ENCODE peak calls at places on chromosomes 5 and 9, in nine cellular contexts. C is activated gamma-delta T cell treated with Interleukin-2 at 50 U/mL for 16 hours; U is T-helper 2 cell; T is GM19239; F is stimulated activated naive CD4-positive, alpha-beta T cell; W is AG09319; D is D341Med; X is left cardiac atrium; H is osteocyte. N is an unnamed sample.

GRCh38 chr5:55044093-55044492 is 20.0 kb downstream of the GZMK start:
- DNase-seq in C (no peak), U (no peak), T (no peak), F (no peak), W (no peak), D (no peak), X (no peak), H (no peak), N (no peak)

GRCh38 chr9:88741335-88741734 is 206.4 kb downstream of the NXNL2 start:
- DNase-seq in C (no peak), U (no peak), T (no peak), F (no peak), W (no peak), D (no peak), X (no peak), H (no peak), N (no peak)

GRCh38 chr9:113246928-113247327 is 25.6 kb downstream of the SLC31A1 start:
- DNase-seq in C (no peak), U (no peak), T (no peak), F (no peak), W (no peak), D (no peak), X (no peak), H (no peak), N (no peak)

GRCh38 chr5:167770461-167770860 is 521.0 kb upstream of the WWC1 start:
- DNase-seq in C (no peak), U (no peak), T (no peak), F (no peak), W (peak; percentile 71), D (no peak), X (no peak), H (no peak), N (no peak)

GRCh38 chr9:137968235-137968634 is 90.7 kb downstream of the CACNA1B start:
- DNase-seq in C (no peak), U (no peak), T (no peak), F (no peak), W (no peak), D (no peak), X (no peak), H (peak; percentile 73), N (no peak)

GRCh38 chr5:179766021-179766725 is 27.6 kb upstream of the LTC4S start:
- DNase-seq in C (no peak), U (no peak), T (no peak), F (no peak), W (no peak), D (no peak), X (no peak), H (no peak), N (no peak)

GRCh38 chr5:174526177-174526576 is 198.2 kb upstream of the MSX2 start:
- DNase-seq in C (no peak), U (no peak), T (no peak), F (no peak), W (no peak), D (no peak), X (no peak), H (no peak), N (no peak)

GRCh38 chr5:167156446-167156845 is 1135.0 kb upstream of the WWC1 start:
- DNase-seq in C (no peak), U (no peak), T (no peak), F (no peak), W (no peak), D (no peak), X (no peak), H (no peak), N (no peak)

GRCh38 chr5:109411627-109412026 is 1.9 kb upstream of the PJA2 start:
- DNase-seq in C (no peak), U (no peak), T (no peak), F (no peak), W (peak; percentile 57), D (no peak), X (no peak), H (no peak), N (no peak)

GRCh38 chr5:137145726-137146125 is 353.4 kb downstream of the SPOCK1 start:
- DNase-seq in C (no peak), U (no peak), T (no peak), F (no peak), W (no peak), D (no peak), X (no peak), H (no peak), N (no peak)

GRCh38 chr9:110655723-110656641 is 12.6 kb upstream of the MUSK start:
- DNase-seq in C (no peak), U (no peak), T (no peak), F (no peak), W (peak; percentile 53), D (no peak), X (peak; percentile 36), H (no peak), N (no peak)

GRCh38 chr9:14478175-14479165 is 164.5 kb upstream of the NFIB start:
- DNase-seq in C (no peak), U (no peak), T (no peak), F (no peak), W (no peak), D (no peak), X (no peak), H (no peak), N (no peak)

GRCh38 chr5:124980174-124980941 is 233.9 kb upstream of the ZNF608 start:
- DNase-seq in C (no peak), U (no peak), T (peak; percentile 24), F (no peak), W (no peak), D (no peak), X (no peak), H (no peak), N (no peak)

GRCh38 chr9:22170162-22170932 is 161.2 kb upstream of the CDKN2B start:
- DNase-seq in C (no peak), U (no peak), T (no peak), F (no peak), W (no peak), D (no peak), X (no peak), H (no peak), N (no peak)

GRCh38 chr9:89274838-89275237 is 36.2 kb upstream of the CKS2 start:
- DNase-seq in C (no peak), U (no peak), T (no peak), F (no peak), W (peak; percentile 88), D (no peak), X (no peak), H (no peak), N (no peak)

GRCh38 chr9:70412678-70413426 is 1.6 kb downstream of the KLF9 start:
- DNase-seq in C (peak; percentile 27), U (no peak), T (peak; percentile 9), F (peak; percentile 29), W (peak; percentile 70), D (peak; percentile 62), X (peak; percentile 91), H (peak; percentile 88), N (peak; percentile 45)

GRCh38 chr9:22415941-22416691 is 30.5 kb upstream of the DMRTA1 start:
- DNase-seq in C (no peak), U (no peak), T (no peak), F (no peak), W (no peak), D (no peak), X (no peak), H (no peak), N (no peak)

N was measured in T-helper 9 cell.